ENCODE peak calls at places on chromosomes 1 and 21, in ten cellular contexts. K, Z, M, Q, C, T, S, D, N and G are unnamed samples.

GRCh38 chr1:15616704-15617172 is 520 bp upstream of the DDI2 start:
- DNase-seq in Z (no peak), M (peak), N (no peak), K (no peak), C (no peak), D (no peak), T (no peak), Q (no peak), S (no peak), G (peak)

GRCh38 chr1:30683699-30684098 is 39.7 kb downstream of the MATN1 start:
- DNase-seq in M (peak), S (no peak), T (no peak), Z (no peak), K (no peak), D (no peak), Q (no peak), C (no peak), N (no peak), G (no peak)

GRCh38 chr1:2894381-2895041 is 93.0 kb upstream of the TTC34 start:
- DNase-seq in M (no peak), C (no peak), S (no peak), K (no peak), N (no peak), Z (no peak), T (no peak), D (no peak), Q (no peak), G (no peak)

GRCh38 chr1:8367571-8368184 is 49.8 kb downstream of the SLC45A1 start:
- DNase-seq in C (no peak), Q (no peak), Z (no peak), D (no peak), S (no peak), M (no peak), T (no peak), K (peak), N (no peak), G (no peak)

GRCh38 chr1:44048816-44049215 is 17.6 kb upstream of the SLC6A9 start:
- DNase-seq in T (no peak), M (no peak), K (peak), S (no peak), N (no peak), Z (peak), Q (no peak), C (no peak), D (no peak), G (no peak)

GRCh38 chr1:180930687-180931086 is 18.0 kb downstream of the KIAA1614 start:
- DNase-seq in Q (no peak), N (no peak), M (no peak), D (no peak), K (no peak), C (no peak), Z (no peak), S (no peak), T (no peak), G (no peak)

GRCh38 chr1:223706077-223706988 is 6.0 kb upstream of the CAPN2 start:
- DNase-seq in T (no peak), C (no peak), Z (peak), K (peak), N (no peak), S (peak), D (no peak), Q (no peak), M (peak), G (no peak)

GRCh38 chr1:100038401-100039306 is 68.9 kb downstream of the SLC35A3 start:
- DNase-seq in C (peak), M (peak), N (peak), K (peak), Z (peak), S (peak), T (peak), D (peak), Q (peak), G (peak)

GRCh38 chr1:11653616-11654570 is at the start of gene FBXO2:
- DNase-seq in K (peak), S (peak), N (no peak), C (no peak), Z (peak), Q (peak), D (peak), T (no peak), M (no peak), G (peak)

GRCh38 chr1:33094971-33095604 is 14.1 kb downstream of the AZIN2 start:
- DNase-seq in M (peak), K (peak), Q (no peak), D (peak), C (peak), N (peak), Z (peak), T (peak), S (no peak), G (no peak)

GRCh38 chr1:54124472-54124871 is 28.3 kb downstream of the CDCP2 start:
- DNase-seq in Q (no peak), N (no peak), T (no peak), K (no peak), C (no peak), D (no peak), Z (no peak), M (no peak), S (no peak), G (no peak)

GRCh38 chr1:67648582-67649326 is 36.2 kb upstream of the GADD45A start:
- DNase-seq in Q (no peak), C (no peak), D (no peak), T (no peak), K (no peak), N (no peak), Z (no peak), S (no peak), M (no peak), G (no peak)

GRCh38 chr1:246651012-246651411 is 73.2 kb upstream of the SCCPDH start:
- DNase-seq in C (no peak), M (no peak), D (no peak), S (no peak), Q (no peak), N (no peak), K (no peak), T (no peak), Z (no peak), G (no peak)

GRCh38 chr1:5623399-5623798 is 368.8 kb downstream of the NPHP4 start:
- DNase-seq in M (no peak), Z (no peak), Q (no peak), K (no peak), D (no peak), S (no peak), N (no peak), T (no peak), C (no peak), G (no peak)

GRCh38 chr1:147545133-147545532 is 3.8 kb downstream of the BCL9 start:
- DNase-seq in D (peak), M (peak), K (peak), Q (peak), N (peak), C (no peak), S (peak), T (peak), Z (peak), G (no peak)

GRCh38 chr21:35606136-35606535 is 454.2 kb downstream of the SETD4 start:
- DNase-seq in S (no peak), D (no peak), K (no peak), M (no peak), Q (no peak), T (no peak), Z (no peak), C (no peak), N (peak), G (no peak)

GRCh38 chr21:41260428-41260827 is 56.2 kb upstream of the FAM3B start:
- DNase-seq in K (no peak), S (no peak), Z (no peak), C (no peak), T (no peak), N (no peak), M (no peak), D (no peak), Q (no peak), G (no peak)

GRCh38 chr1:78472851-78473496 is 17.8 kb upstream of the PTGFR start:
- DNase-seq in S (no peak), N (no peak), Z (peak), Q (no peak), K (no peak), C (no peak), M (no peak), T (no peak), D (no peak), G (no peak)

GRCh38 chr1:184408580-184408979 is 21.8 kb downstream of the C1orf21 start:
- DNase-seq in M (no peak), D (no peak), N (no peak), C (no peak), S (no peak), T (no peak), Z (no peak), K (no peak), Q (no peak), G (no peak)

GRCh38 chr1:50427086-50427817 is 4.0 kb upstream of the DMRTA2 start:
- DNase-seq in Z (no peak), K (no peak), Q (no peak), N (no peak), C (no peak), S (no peak), T (no peak), D (peak), M (no peak), G (peak)

GRCh38 chr1:50610563-50610962 is 187.3 kb upstream of the DMRTA2 start:
- DNase-seq in D (no peak), N (no peak), Q (no peak), C (no peak), M (no peak), T (peak), Z (no peak), K (no peak), S (no peak), G (no peak)

GRCh38 chr1:216903389-216903754 is 180.1 kb upstream of the ESRRG start:
- DNase-seq in N (no peak), K (no peak), D (no peak), C (no peak), M (no peak), S (no peak), Q (no peak), T (no peak), Z (peak), G (no peak)

GRCh38 chr1:33420870-33421775 is 9.8 kb downstream of the PHC2 start:
- DNase-seq in D (no peak), N (peak), M (no peak), Q (no peak), Z (no peak), T (no peak), S (no peak), C (no peak), K (no peak), G (no peak)

GRCh38 chr21:15000076-15000475 is 64.7 kb downstream of the NRIP1 start:
- DNase-seq in T (no peak), M (no peak), K (no peak), S (no peak), C (no peak), Q (no peak), Z (no peak), N (no peak), D (no peak), G (no peak)

GRCh38 chr1:31815752-31816484 is at the start of gene SPOCD1:
- DNase-seq in Q (peak), K (peak), D (peak), M (peak), C (peak), S (peak), T (peak), N (peak), Z (peak), G (peak)

GRCh38 chr1:32960342-32960741 is 4.3 kb downstream of the RNF19B start:
- DNase-seq in T (no peak), K (no peak), D (no peak), N (no peak), Z (no peak), S (no peak), M (no peak), C (no peak), Q (no peak), G (no peak)

GRCh38 chr1:41387667-41388091 is 26.4 kb downstream of the FOXO6 start:
- DNase-seq in K (peak), N (no peak), D (no peak), M (peak), Q (peak), C (no peak), S (peak), T (no peak), Z (peak), G (no peak)

GRCh38 chr1:197200468-197200899 is 54.0 kb upstream of the ASPM start:
- DNase-seq in T (peak), S (no peak), Q (no peak), N (peak), D (no peak), Z (peak), K (no peak), M (peak), C (no peak), G (no peak)

GRCh38 chr1:73868824-73869223 is 329.2 kb downstream of the LRRIQ3 start:
- DNase-seq in S (no peak), T (no peak), D (no peak), C (no peak), Q (no peak), Z (no peak), M (no peak), K (no peak), N (no peak), G (no peak)

GRCh38 chr1:202145325-202146140 is 996 bp upstream of the ARL8A start:
- DNase-seq in Q (no peak), K (no peak), M (no peak), C (no peak), D (peak), Z (no peak), T (no peak), N (peak), S (no peak), G (no peak)

DNA sequence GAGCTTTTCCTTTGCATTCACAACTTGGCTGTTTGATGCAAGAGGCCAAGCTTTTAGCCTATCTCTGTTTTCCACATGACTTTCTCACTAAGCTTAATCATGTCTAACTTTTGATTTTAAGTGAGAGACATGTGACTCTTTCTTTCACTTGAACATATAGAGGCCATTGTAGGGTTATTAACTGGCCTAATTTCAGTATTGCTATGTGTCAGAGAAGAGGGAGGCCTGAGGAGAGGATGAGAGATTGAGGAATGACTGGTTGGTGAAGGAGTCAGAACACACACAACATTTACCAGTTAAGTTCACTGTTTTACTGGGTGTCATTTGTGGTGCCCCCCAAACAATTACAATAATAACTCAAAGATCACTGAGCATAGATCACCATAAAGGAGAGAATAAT is 193.5 kb downstream of the CYYR1 start:
- DNase-seq in N (no peak), M (no peak), T (no peak), S (no peak), C (no peak), Z (no peak), K (no peak), D (no peak), Q (no peak), G (no peak)
- TF ChIP-seq CTCF in N (no peak), M (no peak), T (no peak), S (no peak), C (no peak), Z (no peak), K (no peak), D (no peak), Q (no peak), G (no peak)

DNA sequence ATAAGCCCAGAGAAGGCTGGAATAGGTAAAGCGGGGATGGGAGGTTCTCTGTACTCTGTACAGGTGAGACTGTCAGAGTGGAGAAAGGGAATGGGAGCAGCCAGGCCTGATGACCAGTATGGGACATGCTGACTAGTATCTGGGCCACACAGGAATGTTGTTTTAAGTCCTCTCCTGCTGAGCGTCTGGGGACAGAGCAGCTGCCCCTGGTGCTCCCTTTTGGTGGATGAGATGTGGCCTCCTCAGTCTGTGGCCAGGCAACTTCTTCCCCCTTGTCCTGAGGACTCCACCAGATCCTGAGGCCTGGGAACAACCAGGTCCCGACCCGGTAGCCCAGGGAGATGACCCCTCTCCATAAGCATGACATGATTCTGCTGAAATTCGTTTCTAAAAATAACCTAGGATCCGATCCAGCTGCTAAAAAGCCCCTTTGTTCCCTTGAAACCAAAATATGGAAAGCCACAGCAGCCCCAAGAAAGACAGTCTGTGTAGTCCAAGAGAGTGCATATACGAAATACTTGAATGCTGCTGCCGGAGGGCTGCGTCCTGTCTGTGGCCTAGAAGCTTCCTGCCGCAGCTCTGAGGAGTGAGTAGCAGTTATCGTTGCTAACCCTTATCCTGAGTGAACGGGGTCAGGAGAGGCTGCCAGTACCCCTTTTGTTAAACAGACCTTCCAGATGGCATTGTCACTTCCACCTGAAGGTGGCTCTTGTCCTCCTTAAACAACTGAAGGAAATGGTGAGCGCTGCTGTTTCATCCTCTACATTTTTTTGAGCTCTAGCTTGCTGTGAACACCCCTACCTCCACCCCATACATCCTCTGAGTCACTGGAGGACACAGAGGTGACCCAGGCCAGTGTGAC is 47.1 kb downstream of the ATP2B4 start:
- DNase-seq in K (no peak), D (peak), N (peak), S (peak), C (no peak), Q (peak), M (peak), T (peak), Z (peak), G (peak)
- TF ChIP-seq CTCF in K (peak), D (no peak), N (peak), S (peak), C (no peak), Q (no peak), M (no peak), T (peak), Z (peak), G (no peak)

DNA sequence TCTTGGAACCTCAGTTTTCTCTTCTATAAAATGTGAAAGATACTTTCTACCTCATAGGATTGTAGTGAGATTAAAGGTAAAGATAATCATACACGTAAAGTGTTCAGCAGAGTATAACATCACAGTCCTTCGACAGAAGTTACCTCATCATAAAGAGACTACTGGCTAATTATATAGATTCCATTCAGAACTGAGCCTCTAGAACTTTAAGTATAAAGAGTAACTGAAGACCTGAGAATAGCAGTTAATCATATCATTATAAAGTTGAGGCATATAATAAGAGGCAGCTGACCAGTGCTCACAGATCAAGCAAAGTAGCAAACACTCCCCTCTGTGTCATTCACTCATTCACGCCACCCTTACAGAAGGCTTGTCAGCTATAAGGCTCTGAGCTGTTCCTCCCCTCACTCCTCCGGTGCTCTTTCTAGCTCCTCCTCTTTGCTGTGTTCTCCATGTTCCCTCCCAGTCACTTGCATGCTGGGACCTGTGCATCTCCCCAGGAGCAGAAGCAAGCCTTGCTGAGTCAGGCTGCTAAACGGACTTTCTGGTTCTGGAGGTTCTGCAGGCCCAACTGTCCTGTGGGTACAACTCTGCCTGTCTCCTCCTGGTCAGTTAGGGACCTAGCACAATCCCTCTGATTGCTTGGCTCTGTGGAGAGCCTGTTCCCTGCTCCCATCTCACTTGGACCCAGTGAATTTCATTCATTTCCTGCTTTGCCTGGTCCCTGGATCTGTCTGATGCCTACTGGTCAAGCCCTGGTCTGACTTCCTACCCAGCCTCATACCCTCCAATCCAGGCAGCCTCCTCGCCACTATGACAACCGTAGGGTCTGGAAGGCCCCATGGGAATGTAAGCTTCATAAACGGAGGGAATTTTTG is 28.3 kb upstream of the LY9 start:
- DNase-seq in Z (peak), C (no peak), N (peak), M (no peak), K (no peak), S (no peak), T (no peak), Q (no peak), D (no peak), G (no peak)
- TF ChIP-seq CTCF in Z (no peak), C (no peak), N (no peak), M (no peak), K (no peak), S (no peak), T (no peak), Q (no peak), D (no peak), G (no peak)

DNA sequence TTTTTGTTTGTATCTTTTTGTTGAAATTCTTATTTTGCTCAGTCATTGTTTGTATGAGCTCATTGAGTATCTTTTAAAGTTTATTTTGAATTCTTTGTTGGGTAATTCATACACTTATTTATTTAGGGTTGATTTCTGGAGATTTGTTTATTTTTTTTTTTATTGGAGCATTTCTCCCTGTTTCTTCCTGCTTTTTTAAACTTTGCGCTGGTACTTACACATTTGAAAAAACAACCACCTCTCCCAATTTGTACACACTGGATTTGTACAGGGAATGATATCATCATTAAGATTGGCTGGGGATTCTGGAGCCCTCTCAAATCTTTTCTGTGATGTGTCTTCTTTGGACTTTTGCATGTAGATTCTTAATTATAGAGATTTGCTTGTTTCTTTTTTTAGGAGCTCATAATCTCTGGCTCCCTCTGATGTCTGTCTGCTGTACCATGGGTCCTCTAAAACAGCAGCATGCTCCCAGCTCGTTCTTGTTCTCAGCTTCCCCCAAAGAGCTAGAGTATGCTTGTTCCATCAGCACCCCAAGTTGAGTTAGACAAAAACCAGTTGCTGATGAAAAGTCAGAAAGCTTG is 310.7 kb downstream of the DUSP10 start:
- DNase-seq in D (no peak), M (no peak), T (no peak), S (no peak), N (no peak), K (no peak), Q (no peak), Z (peak), C (no peak), G (no peak)
- TF ChIP-seq CTCF in D (no peak), M (no peak), T (no peak), S (no peak), N (no peak), K (no peak), Q (peak), Z (peak), C (no peak), G (no peak)

GRCh38 chr21:45836694-45837670 is 144.6 kb upstream of the COL6A1 start:
- DNase-seq in D (no peak), K (peak), M (no peak), C (no peak), Q (no peak), S (no peak), T (no peak), Z (no peak), N (no peak), G (no peak)
- TF ChIP-seq CTCF in D (no peak), K (no peak), M (no peak), C (no peak), Q (no peak), S (no peak), T (no peak), Z (no peak), N (no peak), G (no peak)